ENCODE peak calls at places on chromosome 12, in five cellular contexts. One of them, this sample, is unnamed.

GRCh38 chr12:68963456-68963859 is 30.5 kb upstream of the CPM start:
- DNase-seq in H1: no peak
- DNase-seq in K562: no peak
- DNase-seq in GM12878: no peak
- DNase-seq in HepG2: no peak
- DNase-seq in this sample: no peak

GRCh38 chr12:81627336-81628189 is 131.6 kb downstream of the PPFIA2 start:
- DNase-seq in K562: peak
- DNase-seq in HepG2: peak
- DNase-seq in GM12878: no peak
- DNase-seq in H1: no peak
- DNase-seq in this sample: peak

GRCh38 chr12:128076188-128076587 is 190.8 kb upstream of the TMEM132C start:
- DNase-seq in H1: no peak
- DNase-seq in GM12878: no peak
- DNase-seq in HepG2: no peak
- DNase-seq in K562: no peak
- DNase-seq in this sample: no peak

GRCh38 chr12:103884316-103884715 is 43.3 kb upstream of the NT5DC3 start:
- DNase-seq in HepG2: no peak
- DNase-seq in K562: peak
- DNase-seq in H1: no peak
- DNase-seq in GM12878: no peak
- DNase-seq in this sample: no peak

GRCh38 chr12:124004233-124004875 is 31.3 kb downstream of the ZNF664 start:
- DNase-seq in K562: no peak
- DNase-seq in HepG2: no peak
- DNase-seq in H1: no peak
- DNase-seq in GM12878: no peak
- DNase-seq in this sample: no peak

GRCh38 chr12:2052861-2053674 is at the start of gene CACNA1C:
- DNase-seq in H1: peak
- DNase-seq in HepG2: no peak
- DNase-seq in K562: no peak
- DNase-seq in GM12878: no peak
- DNase-seq in this sample: no peak

GRCh38 chr12:71756054-71756675 is 1.5 kb downstream of the RAB21 start:
- DNase-seq in GM12878: no peak
- DNase-seq in K562: no peak
- DNase-seq in HepG2: no peak
- DNase-seq in H1: no peak
- DNase-seq in this sample: no peak

GRCh38 chr12:88242161-88242925 is 100.2 kb downstream of the TMTC3 start:
- DNase-seq in HepG2: no peak
- DNase-seq in GM12878: no peak
- DNase-seq in H1: no peak
- DNase-seq in K562: peak
- DNase-seq in this sample: peak

DNA sequence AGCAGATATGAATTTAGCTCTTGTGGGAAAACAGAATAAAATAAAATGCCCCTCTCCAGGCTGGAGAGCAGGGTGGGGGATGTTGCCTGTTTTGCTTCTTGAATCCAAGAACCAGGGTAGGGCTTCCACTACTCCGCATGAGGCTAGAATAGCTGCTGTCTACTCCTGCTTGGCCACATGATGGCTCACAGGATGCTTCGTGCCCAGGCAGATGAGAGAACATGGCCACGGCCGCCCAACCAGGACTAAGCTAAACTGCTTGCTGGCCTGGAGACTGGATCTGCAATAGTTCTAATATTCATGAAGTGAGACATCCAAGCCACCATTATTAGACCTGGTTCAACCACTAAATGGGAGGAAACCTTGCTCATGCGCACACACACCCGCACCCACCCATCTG is 122.2 kb upstream of the METAP2 start:
- DNase-seq in GM12878: no peak
- DNase-seq in H1: no peak
- DNase-seq in K562: peak
- DNase-seq in HepG2: peak
- DNase-seq in this sample: no peak
- TF ChIP-seq SP1 in GM12878: no peak
- TF ChIP-seq SP1 in H1: no peak
- TF ChIP-seq SP1 in K562: no peak
- TF ChIP-seq SP1 in HepG2: no peak
- TF ChIP-seq SP1 in this sample: no peak

GRCh38 chr12:65756956-65757511 is 67.2 kb upstream of the HMGA2 start:
- DNase-seq in H1: no peak
- DNase-seq in HepG2: no peak
- DNase-seq in GM12878: peak
- DNase-seq in K562: no peak
- DNase-seq in this sample: no peak
- TF ChIP-seq SRF in H1: no peak
- TF ChIP-seq SRF in HepG2: no peak
- TF ChIP-seq SRF in GM12878: peak
- TF ChIP-seq SRF in K562: no peak
- TF ChIP-seq SRF in this sample: no peak

DNA sequence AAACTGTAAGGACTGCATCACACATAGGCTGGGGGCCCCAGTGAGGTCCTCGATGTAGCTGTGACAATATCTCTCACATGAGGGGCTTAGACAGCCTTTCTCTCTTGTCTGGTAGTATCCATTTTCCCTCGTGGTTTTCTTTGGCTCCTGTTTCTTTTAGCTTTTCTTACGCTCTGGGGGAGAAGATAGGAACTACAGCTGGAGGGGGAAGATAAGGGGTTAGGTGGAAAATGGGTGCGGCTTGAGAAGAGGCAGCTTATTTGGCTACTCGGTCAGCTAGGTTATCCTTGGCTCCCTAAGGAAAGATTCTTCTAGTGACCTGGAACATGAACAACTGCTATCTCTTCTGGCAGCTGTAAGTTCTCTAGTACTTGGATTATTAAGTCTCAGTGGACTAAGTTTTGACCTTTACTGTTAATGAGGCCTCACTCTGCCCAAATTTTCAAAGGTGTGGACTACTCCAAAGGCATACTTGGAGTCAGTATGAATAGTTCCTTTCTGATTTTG is 28.7 kb upstream of the CPNE8 start:
- DNase-seq in K562: peak
- DNase-seq in GM12878: no peak
- DNase-seq in HepG2: no peak
- DNase-seq in H1: no peak
- DNase-seq in this sample: no peak
- TF ChIP-seq SP1 in K562: no peak
- TF ChIP-seq SP1 in GM12878: no peak
- TF ChIP-seq SP1 in HepG2: no peak
- TF ChIP-seq SP1 in H1: no peak
- TF ChIP-seq SP1 in this sample: no peak

DNA sequence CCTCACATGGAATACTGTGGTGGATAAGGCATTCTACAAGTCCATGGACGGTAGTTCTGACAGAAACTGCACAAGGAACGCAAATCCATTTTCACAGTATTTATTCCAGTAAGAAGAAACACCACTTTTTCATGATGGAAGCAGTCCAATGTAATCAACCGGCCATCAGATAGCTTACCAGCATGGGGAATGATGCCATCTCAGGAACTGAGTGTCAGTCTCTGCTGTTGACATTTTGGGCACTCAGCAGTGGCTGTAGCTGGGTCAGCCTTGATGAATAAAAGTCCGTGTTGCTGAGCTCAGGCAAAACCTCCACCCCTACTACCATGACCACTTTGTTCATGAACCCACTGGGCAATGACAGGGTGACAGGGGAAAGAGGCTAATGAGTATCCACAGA is 103.4 kb downstream of the PLCZ1 start:
- DNase-seq in K562: no peak
- DNase-seq in H1: no peak
- DNase-seq in GM12878: no peak
- DNase-seq in HepG2: no peak
- DNase-seq in this sample: no peak
- TF ChIP-seq SRF in K562: no peak
- TF ChIP-seq SRF in H1: no peak
- TF ChIP-seq SRF in GM12878: no peak
- TF ChIP-seq SRF in HepG2: no peak
- TF ChIP-seq SRF in this sample: no peak